ENCODE peak calls at places on chromosomes 12 and 14, in four cellular contexts. E is A549, F is mucosa of descending colon, Q is NCI-H146. A is an unnamed sample.

GRCh38 chr14:65423986-65424385 is 11.5 kb downstream of the FUT8 start:
- DNase-seq in E (no peak), F (no peak), Q (no peak), A (no peak)

GRCh38 chr12:94230357-94230905 is 82.1 kb downstream of the PLXNC1 start:
- DNase-seq in E (no peak), F (no peak), Q (no peak), A (no peak)

GRCh38 chr14:23434488-23435219 is 806 bp downstream of the MYH7 start:
- DNase-seq in E (no peak), F (no peak), Q (no peak), A (no peak)

GRCh38 chr12:50992814-50993213 is 33.4 kb downstream of the SLC11A2 start:
- DNase-seq in E (no peak), F (no peak), Q (no peak), A (no peak)

GRCh38 chr12:120110550-120111501 is 5.7 kb downstream of the RAB35 start:
- DNase-seq in E (no peak), F (peak; percentile 82), Q (no peak), A (peak; percentile 71)

GRCh38 chr12:62933220-62933870 is 1.6 kb downstream of the PPM1H start:
- DNase-seq in E (peak; percentile 50), F (no peak), Q (peak; percentile 80), A (no peak)

GRCh38 chr12:82832091-82832490 is 145.4 kb downstream of the TMTC2 start:
- DNase-seq in E (no peak), F (no peak), Q (no peak), A (no peak)

GRCh38 chr14:68140111-68140741 is 320.6 kb downstream of the RAD51B start:
- DNase-seq in E (peak; percentile 99), F (no peak), Q (no peak), A (peak; percentile 58)

GRCh38 chr14:83255727-83256090 is 1722.1 kb upstream of the SEL1L start:
- DNase-seq in E (no peak), F (no peak), Q (no peak), A (no peak)

GRCh38 chr12:56151672-56152131 is 685 bp upstream of the MYL6B start:
- DNase-seq in E (peak; percentile 80), F (peak; percentile 83), Q (peak; percentile 86), A (peak; percentile 82)

GRCh38 chr12:90836689-90837088 is 118.3 kb downstream of the CCER1 start:
- DNase-seq in E (no peak), F (no peak), Q (no peak), A (no peak)

GRCh38 chr12:50050410-50051280 is 6.8 kb upstream of the ASIC1 start:
- DNase-seq in E (no peak), F (peak; percentile 64), Q (peak; percentile 50), A (no peak)

GRCh38 chr12:47990351-47991105 is 13.7 kb downstream of the COL2A1 start:
- DNase-seq in E (no peak), F (no peak), Q (no peak), A (no peak)

GRCh38 chr12:3048540-3048939 is 28.6 kb upstream of the TSPAN9 start:
- DNase-seq in E (no peak), F (no peak), Q (no peak), A (no peak)

GRCh38 chr12:11578461-11578993 is 70.9 kb upstream of the ETV6 start:
- DNase-seq in E (no peak), F (no peak), Q (no peak), A (no peak)

GRCh38 chr14:104138891-104139459 is 588 bp downstream of the KIF26A start:
- DNase-seq in E (no peak), F (peak; percentile 46), Q (no peak), A (peak; percentile 47)

GRCh38 chr12:3398196-3398789 is 92.7 kb upstream of the PRMT8 start:
- DNase-seq in E (no peak), F (no peak), Q (no peak), A (no peak)